ENCODE peak calls at places on chromosomes 11 and 22, in six cellular contexts. One of them, this sample, is unnamed.

GRCh38 chr11:65291613-65292012 is 23.1 kb upstream of the CDC42EP2 start:
- DNase-seq in A549: peak
- DNase-seq in endothelial cell of umbilical vein: peak
- DNase-seq in GM12878: no peak
- DNase-seq in K562: no peak
- DNase-seq in HepG2: peak
- DNase-seq in this sample: no peak

GRCh38 chr22:20436309-20437252 is 1.0 kb downstream of the SCARF2 start:
- DNase-seq in A549: no peak
- DNase-seq in endothelial cell of umbilical vein: peak
- DNase-seq in GM12878: no peak
- DNase-seq in K562: peak
- DNase-seq in HepG2: no peak
- DNase-seq in this sample: no peak

GRCh38 chr11:70068950-70069349 is 9.2 kb upstream of the ANO1 start:
- DNase-seq in A549: no peak
- DNase-seq in endothelial cell of umbilical vein: no peak
- DNase-seq in GM12878: no peak
- DNase-seq in K562: no peak
- DNase-seq in HepG2: no peak
- DNase-seq in this sample: no peak

GRCh38 chr11:46105134-46105628 is 16.1 kb downstream of the PHF21A start:
- DNase-seq in A549: no peak
- DNase-seq in endothelial cell of umbilical vein: no peak
- DNase-seq in GM12878: no peak
- DNase-seq in K562: no peak
- DNase-seq in HepG2: no peak
- DNase-seq in this sample: peak

GRCh38 chr11:68997995-68998348 is 15.1 kb downstream of the MRGPRF start:
- DNase-seq in A549: no peak
- DNase-seq in endothelial cell of umbilical vein: no peak
- DNase-seq in GM12878: no peak
- DNase-seq in K562: no peak
- DNase-seq in HepG2: no peak
- DNase-seq in this sample: no peak

GRCh38 chr11:40099391-40100169 is 1359.9 kb downstream of the LRRC4C start:
- DNase-seq in A549: no peak
- DNase-seq in endothelial cell of umbilical vein: no peak
- DNase-seq in GM12878: no peak
- DNase-seq in K562: no peak
- DNase-seq in HepG2: no peak
- DNase-seq in this sample: no peak

GRCh38 chr11:122642472-122642922 is 13.0 kb upstream of the UBASH3B start:
- DNase-seq in A549: peak
- DNase-seq in endothelial cell of umbilical vein: peak
- DNase-seq in GM12878: no peak
- DNase-seq in K562: no peak
- DNase-seq in HepG2: peak
- DNase-seq in this sample: no peak

GRCh38 chr11:116466231-116466630 is 306.6 kb downstream of the BUD13 start:
- DNase-seq in A549: no peak
- DNase-seq in endothelial cell of umbilical vein: no peak
- DNase-seq in GM12878: no peak
- DNase-seq in K562: no peak
- DNase-seq in HepG2: no peak
- DNase-seq in this sample: no peak

GRCh38 chr11:129643031-129643721 is 172.5 kb upstream of the TMEM45B start:
- DNase-seq in A549: peak
- DNase-seq in endothelial cell of umbilical vein: no peak
- DNase-seq in GM12878: no peak
- DNase-seq in K562: no peak
- DNase-seq in HepG2: no peak
- DNase-seq in this sample: peak

GRCh38 chr11:131033151-131033651 is 116.9 kb upstream of the SNX19 start:
- DNase-seq in A549: peak
- DNase-seq in endothelial cell of umbilical vein: peak
- DNase-seq in GM12878: no peak
- DNase-seq in K562: no peak
- DNase-seq in HepG2: peak
- DNase-seq in this sample: peak

GRCh38 chr11:23679041-23679440 is 817.8 kb upstream of the LUZP2 start:
- DNase-seq in A549: no peak
- DNase-seq in endothelial cell of umbilical vein: no peak
- DNase-seq in GM12878: no peak
- DNase-seq in K562: no peak
- DNase-seq in HepG2: no peak
- DNase-seq in this sample: no peak

GRCh38 chr11:111097191-111097590 is 148.3 kb upstream of the POU2AF2 start:
- DNase-seq in A549: peak
- DNase-seq in endothelial cell of umbilical vein: no peak
- DNase-seq in GM12878: no peak
- DNase-seq in K562: no peak
- DNase-seq in HepG2: peak
- DNase-seq in this sample: no peak

GRCh38 chr11:45301537-45302246 is 15.6 kb upstream of the SYT13 start:
- DNase-seq in A549: no peak
- DNase-seq in endothelial cell of umbilical vein: no peak
- DNase-seq in GM12878: no peak
- DNase-seq in K562: no peak
- DNase-seq in HepG2: no peak
- DNase-seq in this sample: no peak

GRCh38 chr22:28481725-28482124 is 197.9 kb downstream of the TTC28 start:
- DNase-seq in A549: no peak
- DNase-seq in endothelial cell of umbilical vein: no peak
- DNase-seq in GM12878: no peak
- DNase-seq in K562: no peak
- DNase-seq in HepG2: no peak
- DNase-seq in this sample: no peak

GRCh38 chr11:35138949-35139881 is at the start of gene CD44:
- DNase-seq in A549: peak
- DNase-seq in endothelial cell of umbilical vein: peak
- DNase-seq in GM12878: no peak
- DNase-seq in K562: peak
- DNase-seq in HepG2: no peak
- DNase-seq in this sample: peak

GRCh38 chr11:82873919-82874333 is 26.3 kb downstream of the PRCP start:
- DNase-seq in A549: no peak
- DNase-seq in endothelial cell of umbilical vein: peak
- DNase-seq in GM12878: no peak
- DNase-seq in K562: no peak
- DNase-seq in HepG2: no peak
- DNase-seq in this sample: no peak

GRCh38 chr11:2751523-2752203 is 51.9 kb upstream of the KCNQ1OT1 start:
- DNase-seq in A549: no peak
- DNase-seq in endothelial cell of umbilical vein: no peak
- DNase-seq in GM12878: no peak
- DNase-seq in K562: no peak
- DNase-seq in HepG2: no peak
- DNase-seq in this sample: no peak

GRCh38 chr22:27839261-27839660 is 37.7 kb upstream of the MN1 start:
- DNase-seq in A549: no peak
- DNase-seq in endothelial cell of umbilical vein: no peak
- DNase-seq in GM12878: no peak
- DNase-seq in K562: no peak
- DNase-seq in HepG2: no peak
- DNase-seq in this sample: no peak

GRCh38 chr11:128759597-128759996 is 65.7 kb downstream of the FLI1 start:
- DNase-seq in A549: no peak
- DNase-seq in endothelial cell of umbilical vein: no peak
- DNase-seq in GM12878: no peak
- DNase-seq in K562: no peak
- DNase-seq in HepG2: no peak
- DNase-seq in this sample: no peak

GRCh38 chr11:114162719-114163123 is 103.2 kb downstream of the ZBTB16 start:
- DNase-seq in A549: peak
- DNase-seq in endothelial cell of umbilical vein: peak
- DNase-seq in GM12878: no peak
- DNase-seq in K562: no peak
- DNase-seq in HepG2: no peak
- DNase-seq in this sample: no peak

GRCh38 chr11:66115638-66116410 is 45.8 kb downstream of the PACS1 start:
- DNase-seq in A549: no peak
- DNase-seq in endothelial cell of umbilical vein: peak
- DNase-seq in GM12878: peak
- DNase-seq in K562: no peak
- DNase-seq in HepG2: peak
- DNase-seq in this sample: no peak

GRCh38 chr22:26892401-26893033 is 235.1 kb downstream of the MIAT start:
- DNase-seq in A549: peak
- DNase-seq in endothelial cell of umbilical vein: peak
- DNase-seq in GM12878: no peak
- DNase-seq in K562: no peak
- DNase-seq in HepG2: no peak
- DNase-seq in this sample: no peak

GRCh38 chr11:100719809-100720221 is 32.7 kb downstream of the ARHGAP42 start:
- DNase-seq in A549: peak
- DNase-seq in endothelial cell of umbilical vein: peak
- DNase-seq in GM12878: no peak
- DNase-seq in K562: no peak
- DNase-seq in HepG2: no peak
- DNase-seq in this sample: no peak

DNA sequence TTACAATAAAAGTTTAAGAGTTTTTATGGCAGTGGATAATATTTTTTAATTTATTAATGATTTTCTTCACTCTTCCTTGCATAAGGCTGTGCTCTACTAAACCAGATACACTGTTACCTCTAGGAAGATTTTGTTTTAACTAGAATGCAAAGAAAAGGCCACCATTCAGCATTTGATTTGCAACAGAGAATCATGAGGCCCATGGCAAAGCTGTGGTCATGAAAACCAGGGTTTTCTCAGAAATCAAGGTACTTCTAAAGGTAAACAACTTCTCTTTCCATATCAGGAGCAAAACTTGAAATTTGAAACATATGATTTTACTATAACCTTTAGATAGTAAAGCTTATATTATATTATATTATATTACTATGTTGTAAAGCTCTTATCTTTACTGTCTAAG is 94.4 kb downstream of the FAM76B start:
- DNase-seq in A549: no peak
- DNase-seq in endothelial cell of umbilical vein: no peak
- DNase-seq in GM12878: no peak
- DNase-seq in K562: no peak
- DNase-seq in HepG2: no peak
- DNase-seq in this sample: no peak
- TF ChIP-seq MAX in A549: no peak
- TF ChIP-seq MAX in endothelial cell of umbilical vein: no peak
- TF ChIP-seq MAX in GM12878: no peak
- TF ChIP-seq MAX in K562: no peak
- TF ChIP-seq MAX in HepG2: no peak
- TF ChIP-seq MAX in this sample: no peak

GRCh38 chr22:47098554-47098953 is 336.1 kb downstream of the TBC1D22A start:
- DNase-seq in A549: no peak
- DNase-seq in endothelial cell of umbilical vein: no peak
- DNase-seq in GM12878: no peak
- DNase-seq in K562: no peak
- DNase-seq in HepG2: no peak
- DNase-seq in this sample: no peak

GRCh38 chr22:47100646-47101045 is 338.2 kb downstream of the TBC1D22A start:
- DNase-seq in A549: no peak
- DNase-seq in endothelial cell of umbilical vein: no peak
- DNase-seq in GM12878: no peak
- DNase-seq in K562: no peak
- DNase-seq in HepG2: no peak
- DNase-seq in this sample: no peak

GRCh38 chr22:47101321-47101885 is 339.0 kb downstream of the TBC1D22A start:
- DNase-seq in A549: no peak
- DNase-seq in endothelial cell of umbilical vein: no peak
- DNase-seq in GM12878: no peak
- DNase-seq in K562: no peak
- DNase-seq in HepG2: no peak
- DNase-seq in this sample: no peak

GRCh38 chr22:47098121-47098520 is 335.7 kb downstream of the TBC1D22A start:
- DNase-seq in A549: no peak
- DNase-seq in endothelial cell of umbilical vein: no peak
- DNase-seq in GM12878: no peak
- DNase-seq in K562: no peak
- DNase-seq in HepG2: no peak
- DNase-seq in this sample: no peak

GRCh38 chr22:47100019-47100418 is 337.6 kb downstream of the TBC1D22A start:
- DNase-seq in A549: no peak
- DNase-seq in endothelial cell of umbilical vein: no peak
- DNase-seq in GM12878: no peak
- DNase-seq in K562: no peak
- DNase-seq in HepG2: no peak
- DNase-seq in this sample: no peak
- H3K4me3 ChIP-seq in A549: no peak
- H3K4me3 ChIP-seq in endothelial cell of umbilical vein: no peak
- H3K4me3 ChIP-seq in GM12878: no peak
- H3K4me3 ChIP-seq in K562: no peak
- H3K4me3 ChIP-seq in HepG2: no peak
- H3K4me3 ChIP-seq in this sample: no peak

GRCh38 chr22:18055619-18056160 is 22.1 kb upstream of the PEX26 start:
- DNase-seq in A549: no peak
- DNase-seq in endothelial cell of umbilical vein: no peak
- DNase-seq in GM12878: no peak
- DNase-seq in K562: no peak
- DNase-seq in HepG2: no peak
- DNase-seq in this sample: no peak
- TF ChIP-seq MYC in A549: no peak
- TF ChIP-seq MYC in endothelial cell of umbilical vein: no peak
- TF ChIP-seq MYC in GM12878: no peak
- TF ChIP-seq MYC in K562: no peak
- TF ChIP-seq MYC in HepG2: no peak
- TF ChIP-seq MYC in this sample: no peak

DNA sequence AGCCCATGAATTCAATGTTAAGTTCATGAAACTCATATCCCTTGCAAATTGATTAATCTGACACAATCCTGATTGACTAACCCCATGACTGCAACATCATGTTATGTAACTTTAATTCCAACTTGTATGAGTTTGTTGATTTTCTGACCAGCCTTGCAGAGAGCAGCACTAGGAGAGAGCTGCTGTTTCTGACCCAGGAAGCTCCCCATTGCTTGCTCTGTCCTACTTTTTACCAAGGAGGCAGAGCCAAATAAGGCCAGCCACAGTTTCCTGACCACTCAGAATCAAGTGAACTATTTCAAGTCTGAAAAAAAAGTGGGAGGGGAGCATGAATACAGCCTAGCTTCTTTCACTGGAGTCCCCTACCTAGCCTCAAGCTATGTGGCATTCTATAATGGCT is 13.2 kb downstream of the MPZL3 start:
- DNase-seq in A549: no peak
- DNase-seq in endothelial cell of umbilical vein: no peak
- DNase-seq in GM12878: no peak
- DNase-seq in K562: no peak
- DNase-seq in HepG2: no peak
- DNase-seq in this sample: peak
- TF ChIP-seq MAX in A549: no peak
- TF ChIP-seq MAX in endothelial cell of umbilical vein: no peak
- TF ChIP-seq MAX in GM12878: no peak
- TF ChIP-seq MAX in K562: no peak
- TF ChIP-seq MAX in HepG2: no peak
- TF ChIP-seq MAX in this sample: no peak

DNA sequence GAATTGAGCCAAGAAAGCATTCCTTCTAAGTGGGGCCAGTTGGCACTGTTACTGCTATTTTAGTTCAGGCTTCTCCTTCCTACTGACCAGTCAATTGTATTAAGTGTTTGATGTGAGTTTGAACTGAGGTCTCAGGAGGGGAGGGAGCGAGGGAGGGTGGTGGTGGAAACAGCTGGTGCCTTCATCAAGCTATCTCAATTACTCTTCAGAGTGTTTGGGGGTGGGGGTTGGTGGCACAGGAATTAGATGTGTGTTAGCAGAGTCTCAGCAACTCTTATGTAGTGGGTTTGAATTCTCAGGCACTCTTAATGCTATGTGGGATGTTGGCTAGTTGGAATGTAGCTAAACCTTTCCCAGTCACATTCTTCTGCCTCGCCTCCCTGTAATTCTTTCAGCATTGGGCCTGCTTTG is 14.5 kb downstream of the CTNND1 start:
- DNase-seq in A549: no peak
- DNase-seq in endothelial cell of umbilical vein: peak
- DNase-seq in GM12878: no peak
- DNase-seq in K562: no peak
- DNase-seq in HepG2: no peak
- DNase-seq in this sample: no peak
- H3K4me3 ChIP-seq in A549: no peak
- H3K4me3 ChIP-seq in endothelial cell of umbilical vein: peak
- H3K4me3 ChIP-seq in GM12878: no peak
- H3K4me3 ChIP-seq in K562: no peak
- H3K4me3 ChIP-seq in HepG2: no peak
- H3K4me3 ChIP-seq in this sample: no peak